ENCODE peak calls at places on chromosomes 3 and 15, in four cellular contexts. X, G, U and B are unnamed samples.

GRCh38 chr3:133944181-133944580 is 48.5 kb upstream of the RAB6B start:
- DNase-seq in X (peak; percentile 81), U (no peak), G (no peak), B (no peak)

GRCh38 chr3:15327941-15328340 is 4.4 kb downstream of the SH3BP5 start:
- DNase-seq in X (peak; percentile 43), U (no peak), G (peak; percentile 74), B (no peak)

GRCh38 chr15:29835301-29835700 is 13.0 kb upstream of the TJP1 start:
- DNase-seq in U (no peak), X (peak; percentile 33), G (no peak), B (no peak)

GRCh38 chr3:66270726-66271125 is 49.9 kb downstream of the SLC25A26 start:
- DNase-seq in U (no peak), X (peak; percentile 86), G (no peak), B (no peak)

GRCh38 chr3:171432548-171432947 is 27.7 kb downstream of the TNIK start:
- DNase-seq in G (no peak), U (no peak), X (no peak), B (no peak)

GRCh38 chr3:71006810-71007785 is 576.4 kb downstream of the FOXP1 start:
- DNase-seq in X (no peak), U (no peak), G (peak; percentile 68), B (peak; percentile 82)

GRCh38 chr15:50143255-50143860 is 24.3 kb upstream of the ATP8B4 start:
- DNase-seq in U (no peak), X (no peak), G (no peak), B (no peak)

GRCh38 chr3:17355591-17355990 is 386.8 kb downstream of the TBC1D5 start:
- DNase-seq in G (no peak), U (no peak), X (no peak), B (no peak)

GRCh38 chr15:29102911-29103824 is 166.5 kb downstream of the NSMCE3 start:
- DNase-seq in G (no peak), X (no peak), U (peak; percentile 79), B (peak; percentile 52)

GRCh38 chr3:30347679-30348216 is 258.7 kb upstream of the TGFBR2 start:
- DNase-seq in U (no peak), G (no peak), X (peak; percentile 92), B (no peak)

GRCh38 chr3:115704661-115705338 is 81.5 kb downstream of the GAP43 start:
- DNase-seq in X (peak; percentile 75), G (no peak), U (no peak), B (no peak)

GRCh38 chr15:61157933-61158332 is 71.2 kb downstream of the RORA start:
- DNase-seq in U (no peak), G (no peak), X (no peak), B (no peak)

GRCh38 chr3:133805384-133805701 is 272 bp upstream of the SRPRB start:
- DNase-seq in U (no peak), G (no peak), X (no peak), B (no peak)

GRCh38 chr3:8938021-8938420 is 25.3 kb downstream of the RAD18 start:
- DNase-seq in G (peak; percentile 58), X (peak; percentile 59), U (no peak), B (peak; percentile 20)

GRCh38 chr15:67161881-67162280 is 92.6 kb downstream of the AAGAB start:
- DNase-seq in U (no peak), G (no peak), X (no peak), B (no peak)

GRCh38 chr3:55526332-55527030 is 39.4 kb upstream of the WNT5A start:
- DNase-seq in U (no peak), G (no peak), X (no peak), B (no peak)

GRCh38 chr15:45114076-45114750 is at the start of the genes DUOX2 and DUOXA2:
- DNase-seq in X (no peak), U (no peak), G (no peak), B (no peak)

GRCh38 chr3:197711973-197712707 is 24.6 kb downstream of the RUBCN start:
- DNase-seq in G (peak; percentile 99), X (peak; percentile 98), U (peak; percentile 50), B (peak; percentile 96)

GRCh38 chr15:55991841-55992768 is 1.3 kb downstream of the NEDD4 start:
- DNase-seq in U (no peak), X (no peak), G (no peak), B (no peak)

GRCh38 chr3:111619833-111620232 is 24.7 kb upstream of the ZBED2 start:
- DNase-seq in X (peak; percentile 21), G (peak; percentile 19), U (no peak), B (peak; percentile 87)

GRCh38 chr3:12986521-12986920 is 86.7 kb downstream of the IQSEC1 start:
- DNase-seq in U (no peak), G (no peak), X (no peak), B (no peak)

GRCh38 chr3:9203317-9203716 is 46.1 kb downstream of the SRGAP3 start:
- DNase-seq in G (no peak), U (no peak), X (no peak), B (no peak)

GRCh38 chr3:84136425-84136824 is 822.4 kb upstream of the CADM2 start:
- DNase-seq in U (no peak), X (no peak), G (no peak), B (peak; percentile 2)

GRCh38 chr15:69958494-69959134 is 139.1 kb downstream of the TLE3 start:
- DNase-seq in G (no peak), U (no peak), X (no peak), B (peak; percentile 78)

GRCh38 chr3:149600619-149601018 is 57.2 kb downstream of the WWTR1 start:
- DNase-seq in U (no peak), G (no peak), X (no peak), B (no peak)

GRCh38 chr15:90482124-90483011 is 47.4 kb upstream of the CRTC3 start:
- DNase-seq in G (peak; percentile 69), X (peak; percentile 66), U (peak; percentile 55), B (peak; percentile 59)

GRCh38 chr15:90425726-90426346 is 37.8 kb downstream of the IQGAP1 start:
- DNase-seq in G (no peak), U (no peak), X (no peak), B (no peak)

GRCh38 chr3:134423153-134423552 is 48.9 kb upstream of the AMOTL2 start:
- DNase-seq in X (peak; percentile 74), U (no peak), G (no peak), B (peak; percentile 42)

GRCh38 chr3:49609815-49610214 is 55.5 kb downstream of the BSN start:
- DNase-seq in X (no peak), U (no peak), G (no peak), B (no peak)

GRCh38 chr3:170563712-170564423 is 22.0 kb downstream of the SLC7A14 start:
- DNase-seq in U (no peak), X (peak; percentile 82), G (no peak), B (no peak)

GRCh38 chr3:100386437-100387064 is 14.3 kb downstream of the TOMM70 start:
- DNase-seq in X (peak; percentile 35), G (peak; percentile 14), U (no peak), B (no peak)

GRCh38 chr15:78880242-78880533 is 7.5 kb downstream of the MORF4L1 start:
- DNase-seq in G (peak; percentile 50), U (no peak), X (peak; percentile 76), B (no peak)

GRCh38 chr3:25423780-25424179 is 4.3 kb upstream of the RARB start:
- DNase-seq in G (no peak), U (no peak), X (peak; percentile 44), B (peak; percentile 36)

GRCh38 chr15:85414495-85414894 is 34.1 kb downstream of the AKAP13 start:
- DNase-seq in X (peak; percentile 39), U (no peak), G (peak; percentile 14), B (no peak)

GRCh38 chr15:71443538-71443937 is 328.3 kb downstream of the THSD4 start:
- DNase-seq in U (peak; percentile 79), G (peak; percentile 86), X (peak; percentile 51), B (peak; percentile 51)

GRCh38 chr15:75801859-75802593 is 41.2 kb upstream of the UBE2Q2 start:
- DNase-seq in X (peak; percentile 54), G (peak; percentile 83), U (peak; percentile 95), B (peak; percentile 81)

DNA sequence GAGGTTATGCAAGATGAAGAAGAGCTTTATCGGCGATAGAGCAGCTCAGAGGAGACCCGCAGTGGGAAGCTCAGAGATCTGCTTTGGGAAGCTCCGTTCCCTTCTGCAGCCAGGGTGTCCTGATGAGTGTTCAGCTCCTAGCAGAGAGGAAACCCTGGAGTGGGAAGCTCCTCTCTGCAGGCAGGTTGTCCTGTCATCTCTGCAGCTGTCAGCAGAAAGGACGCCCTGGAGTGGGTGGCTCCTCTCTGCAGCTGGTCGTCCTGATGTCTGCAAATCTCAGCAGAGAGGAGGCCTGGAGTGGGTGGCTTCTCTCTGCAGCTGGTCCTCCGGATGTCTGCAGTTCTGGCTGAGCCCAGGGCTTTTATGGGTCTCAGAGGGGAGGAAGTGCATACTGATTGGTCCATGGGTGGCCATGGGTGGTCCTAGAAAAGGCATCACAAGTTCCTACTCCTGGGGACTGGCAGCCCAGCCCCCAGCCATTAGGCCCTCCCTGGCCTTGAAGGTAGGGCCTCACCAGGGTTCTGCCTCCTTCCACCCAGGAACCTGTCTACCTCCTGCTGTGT is 102.6 kb upstream of the BNIP2 start:
- DNase-seq in U (no peak), X (no peak), G (no peak), B (no peak)
- H2BK5ac ChIP-seq in U (no peak overlapping the region), X (no peak overlapping the region), G (no peak overlapping the region), B (no peak overlapping the region)

DNA sequence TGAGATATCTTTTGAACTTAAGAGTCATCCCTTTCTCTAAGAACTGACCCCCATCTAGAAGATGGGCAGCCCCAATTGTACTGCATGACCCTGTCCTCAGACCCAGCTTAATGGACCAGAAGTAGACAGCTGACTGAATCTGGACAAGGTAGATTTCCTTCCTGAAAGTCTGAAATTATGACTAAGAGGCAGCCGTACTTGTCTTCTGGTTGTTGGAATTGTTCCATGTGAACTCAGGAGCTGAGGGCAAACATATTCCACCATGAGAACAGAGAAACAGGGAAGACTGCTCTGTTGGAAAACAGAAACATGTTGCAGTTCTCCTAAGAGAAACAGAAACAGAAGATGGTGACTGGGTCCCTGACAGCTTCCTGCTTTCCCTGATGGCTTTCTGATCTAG is 24.2 kb downstream of the POPDC2 start:
- DNase-seq in U (no peak), X (peak; percentile 13), G (peak; percentile 13), B (no peak)
- H4K8ac ChIP-seq in U (no peak overlapping the region), X (no peak overlapping the region), G (no peak overlapping the region), B (no peak overlapping the region)

GRCh38 chr3:182198345-182198744 is 486.6 kb downstream of the SOX2 start:
- DNase-seq in U (no peak), X (no peak), G (no peak), B (no peak)
- H2BK5ac ChIP-seq in U (no peak overlapping the region), X (no peak overlapping the region), G (no peak overlapping the region), B (no peak overlapping the region)

GRCh38 chr15:97012986-97013385 is 682.5 kb downstream of the NR2F2 start:
- DNase-seq in U (no peak), G (peak; percentile 99), X (no peak), B (peak; percentile 28)
- H4K8ac ChIP-seq in U (no peak overlapping the region), G (no peak overlapping the region), X (no peak overlapping the region), B (no peak overlapping the region)

GRCh38 chr3:181694805-181695660 is 16.7 kb upstream of the SOX2 start:
- DNase-seq in G (no peak), X (no peak), U (peak; percentile 85), B (peak; percentile 74)
- H2BK5ac ChIP-seq in G (peak overlapping the region; percentile 44), X (no peak overlapping the region), U (peak overlapping the region; percentile 0), B (no peak overlapping the region)

GRCh38 chr3:126267169-126267975 is 87.0 kb upstream of the ALDH1L1 start:
- DNase-seq in G (peak; percentile 65), U (peak; percentile 81), X (peak; percentile 91), B (peak; percentile 97)
- H4K8ac ChIP-seq in G (peak overlapping the region; percentile 51), U (peak overlapping the region; percentile 96), X (peak overlapping the region; percentile 91), B (no peak overlapping the region)

GRCh38 chr15:101070502-101071273 is 151.5 kb downstream of the LRRK1 start:
- DNase-seq in U (no peak), X (peak; percentile 89), G (no peak), B (no peak)
- H2BK5ac ChIP-seq in U (peak overlapping the region; percentile 100), X (peak overlapping the region; percentile 96), G (peak overlapping the region; percentile 77), B (peak overlapping the region; percentile 35)